ENCODE peak calls at places on chromosomes 16 and 17, in four cellular contexts. M, W, S and Y are unnamed samples.

GRCh38 chr16:72487283-72487682 is 315.3 kb upstream of the PMFBP1 start:
- DNase-seq in S (no peak), M (no peak), W (no peak), Y (no peak)

GRCh38 chr16:15643453-15644305 is 725 bp upstream of the MARF1 start:
- DNase-seq in S (no peak), M (no peak), W (peak; percentile 49), Y (no peak)

GRCh38 chr17:28741358-28742349 is 2.2 kb upstream of the TRAF4 start:
- DNase-seq in S (no peak), W (no peak), M (no peak), Y (no peak)

GRCh38 chr17:4719684-4720221 is 9.3 kb downstream of the ARRB2 start:
- DNase-seq in W (no peak), M (no peak), S (no peak), Y (no peak)

GRCh38 chr17:57135026-57135747 is 50.1 kb downstream of the AKAP1 start:
- DNase-seq in W (no peak), M (no peak), S (no peak), Y (no peak)

GRCh38 chr17:5419356-5419958 is at the start of gene NUP88:
- DNase-seq in W (peak; percentile 93), M (peak; percentile 97), S (peak; percentile 90), Y (peak; percentile 96)

GRCh38 chr16:17161034-17161433 is 309.7 kb downstream of the XYLT1 start:
- DNase-seq in M (no peak), S (no peak), W (no peak), Y (no peak)

GRCh38 chr17:6599364-6599763 is 41.1 kb downstream of the KIAA0753 start:
- DNase-seq in W (no peak), S (no peak), M (no peak), Y (no peak)

GRCh38 chr17:74358696-74359095 is 3.0 kb downstream of the BTBD17 start:
- DNase-seq in M (no peak), S (no peak), W (no peak), Y (no peak)

GRCh38 chr17:74357466-74357809 is 4.2 kb downstream of the BTBD17 start:
- DNase-seq in S (no peak), W (no peak), M (no peak), Y (no peak)

GRCh38 chr17:74355065-74355464 is 6.6 kb downstream of the BTBD17 start:
- DNase-seq in W (no peak), M (no peak), S (no peak), Y (no peak)

GRCh38 chr17:74354561-74354960 is 7.1 kb downstream of the BTBD17 start:
- DNase-seq in M (no peak), S (no peak), W (no peak), Y (no peak)

GRCh38 chr17:74356640-74357465 is 4.8 kb downstream of the BTBD17 start:
- DNase-seq in M (peak; percentile 65), W (peak; percentile 37), S (no peak), Y (peak; percentile 46)
- TF ChIP-seq CTCF in M (no peak), W (no peak), S (no peak), Y (peak; percentile 38)

GRCh38 chr17:61002316-61002736 is 324.7 kb downstream of the BCAS3 start:
- DNase-seq in W (peak; percentile 22), S (no peak), M (no peak), Y (no peak)
- TF ChIP-seq CTCF in W (peak; percentile 53), S (peak; percentile 73), M (peak; percentile 27), Y (peak; percentile 64)

GRCh38 chr16:81597079-81597658 is 152.6 kb downstream of the CMIP start:
- DNase-seq in M (no peak), W (peak; percentile 74), S (no peak), Y (no peak)

GRCh38 chr16:81600275-81600674 is 155.7 kb downstream of the CMIP start:
- DNase-seq in S (peak; percentile 68), W (peak; percentile 80), M (no peak), Y (no peak)

GRCh38 chr16:81599034-81599744 is 154.6 kb downstream of the CMIP start:
- DNase-seq in S (no peak), W (no peak), M (no peak), Y (no peak)

GRCh38 chr16:81595676-81596292 is 151.2 kb downstream of the CMIP start:
- DNase-seq in W (no peak), S (no peak), M (no peak), Y (no peak)

DNA sequence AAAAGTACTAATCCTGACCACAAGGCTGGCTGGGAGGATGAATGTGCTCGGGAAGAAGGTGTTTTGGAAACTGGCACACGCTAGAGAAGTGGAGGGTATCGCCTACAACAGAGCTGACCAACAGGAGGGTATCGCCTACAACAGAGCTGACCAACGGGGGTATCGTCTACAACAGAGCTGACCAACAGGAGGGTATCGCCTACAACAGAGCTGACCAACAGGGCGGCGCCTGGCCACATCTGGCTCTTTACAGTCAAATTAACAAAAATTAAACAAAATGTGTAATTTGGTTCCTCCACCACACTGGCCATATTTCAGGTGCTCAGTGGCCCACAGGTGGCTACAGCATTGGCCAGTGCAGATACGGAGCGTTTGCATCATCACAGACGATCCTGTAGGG is 153.5 kb downstream of the CMIP start:
- DNase-seq in S (no peak), W (no peak), M (no peak), Y (no peak)
- TF ChIP-seq CTCF in S (peak; percentile 40), W (no peak), M (no peak), Y (no peak)

DNA sequence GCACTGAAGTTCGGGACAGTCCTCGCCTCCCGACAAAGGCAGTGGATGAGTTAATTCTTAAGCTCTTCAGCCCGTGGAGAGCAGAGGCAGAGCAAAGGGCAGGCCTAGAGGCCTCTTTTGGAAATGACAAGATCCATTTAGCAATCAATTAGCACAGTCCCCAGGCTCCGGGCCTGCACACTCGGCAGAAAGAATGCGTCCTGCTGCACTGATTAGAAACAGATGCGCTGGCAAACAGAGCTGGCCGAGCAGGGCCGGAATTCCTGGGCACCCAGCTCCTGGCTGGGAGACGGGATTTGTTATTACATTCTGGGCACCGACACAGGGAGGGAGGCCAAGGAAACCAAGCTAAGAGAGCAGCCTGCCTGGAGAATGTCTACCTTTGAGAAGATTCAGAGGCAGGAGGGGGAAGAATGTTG is 162.9 kb downstream of the COPRS start:
- DNase-seq in W (peak; percentile 69), S (no peak), M (peak; percentile 23), Y (peak; percentile 24)
- TF ChIP-seq CTCF in W (no peak), S (no peak), M (no peak), Y (no peak)

GRCh38 chr16:73527191-73527590 is 479.3 kb upstream of the ZFHX3 start:
- DNase-seq in M (no peak), S (no peak), W (peak; percentile 15), Y (no peak)
- TF ChIP-seq CTCF in M (no peak), S (no peak), W (no peak), Y (peak; percentile 22)

GRCh38 chr17:34837796-34838195 is 123.5 kb downstream of the CCT6B start:
- DNase-seq in S (no peak), W (no peak), M (peak; percentile 25), Y (no peak)

GRCh38 chr17:34840758-34841157 is 120.5 kb downstream of the CCT6B start:
- DNase-seq in M (no peak), W (no peak), S (no peak), Y (no peak)

GRCh38 chr17:34842235-34842634 is 119.0 kb downstream of the CCT6B start:
- DNase-seq in M (no peak), W (no peak), S (no peak), Y (no peak)

GRCh38 chr17:34843682-34844081 is 117.6 kb downstream of the CCT6B start:
- DNase-seq in W (no peak), M (no peak), S (no peak), Y (no peak)

GRCh38 chr17:34841467-34841866 is 119.8 kb downstream of the CCT6B start:
- DNase-seq in W (no peak), M (no peak), S (no peak), Y (no peak)
- TF ChIP-seq CTCF in W (no peak), M (no peak), S (no peak), Y (peak; percentile 10)

GRCh38 chr17:81056352-81056751 is 21.4 kb downstream of the BAIAP2 start:
- DNase-seq in W (no peak), S (no peak), M (no peak), Y (no peak)

GRCh38 chr17:81058263-81058871 is 23.4 kb downstream of the BAIAP2 start:
- DNase-seq in W (no peak), S (no peak), M (no peak), Y (no peak)

GRCh38 chr17:81057777-81058176 is 22.8 kb downstream of the BAIAP2 start:
- DNase-seq in W (no peak), S (no peak), M (no peak), Y (no peak)

GRCh38 chr17:81059026-81059425 is 24.1 kb downstream of the BAIAP2 start:
- DNase-seq in W (no peak), S (no peak), M (no peak), Y (no peak)

DNA sequence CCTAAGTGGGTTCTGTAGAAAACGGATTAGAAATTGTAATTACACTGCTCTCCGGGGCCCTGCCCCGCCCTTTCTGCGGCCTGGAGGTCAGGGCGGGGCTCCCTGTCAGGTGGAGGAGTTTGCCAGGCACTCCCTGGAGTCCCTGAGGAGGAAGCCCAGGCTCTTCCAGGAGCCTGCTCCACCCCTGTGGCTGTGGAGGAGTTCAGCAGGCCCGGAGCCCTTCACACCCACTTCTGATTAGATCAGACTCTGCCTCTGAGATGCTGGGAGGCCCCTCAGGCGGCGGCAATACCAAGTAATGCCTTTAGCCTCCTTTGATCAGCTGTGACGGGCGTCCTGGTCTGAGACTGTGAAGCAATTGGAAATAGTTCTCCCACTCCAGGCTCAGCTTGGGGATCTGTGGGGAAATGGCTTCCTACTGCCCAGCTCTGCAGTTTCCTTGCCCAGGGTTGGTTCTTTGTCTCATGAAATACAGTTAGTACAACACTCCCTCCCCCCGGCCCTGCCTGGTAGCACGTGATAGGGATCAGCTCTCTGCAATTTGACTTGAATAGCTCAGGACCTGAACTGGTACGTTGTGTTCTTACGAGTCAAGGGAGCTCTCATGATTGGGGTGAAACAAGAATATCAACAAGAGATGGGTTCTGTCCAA is 22.3 kb downstream of the BAIAP2 start:
- DNase-seq in M (no peak), S (peak; percentile 79), W (peak; percentile 43), Y (no peak)
- TF ChIP-seq CTCF in M (no peak), S (peak; percentile 26), W (no peak), Y (no peak)

GRCh38 chr17:41340496-41340895 is 10.1 kb downstream of the KRT33A start:
- DNase-seq in M (no peak), W (no peak), S (no peak), Y (no peak)
- TF ChIP-seq CTCF in M (no peak), W (no peak), S (no peak), Y (no peak)

GRCh38 chr16:89687092-89687940 is 827 bp downstream of the CDK10 start:
- DNase-seq in S (peak; percentile 24), M (no peak), W (peak; percentile 95), Y (peak; percentile 42)
- TF ChIP-seq CTCF in S (peak; percentile 22), M (no peak), W (no peak), Y (peak; percentile 6)

GRCh38 chr17:76816590-76817135 is 51.5 kb upstream of the MGAT5B start:
- DNase-seq in M (peak; percentile 75), W (peak; percentile 59), S (no peak), Y (no peak)
- TF ChIP-seq CTCF in M (peak; percentile 32), W (peak; percentile 80), S (peak; percentile 72), Y (peak; percentile 66)